ENCODE peak calls at places on chromosomes 16 and 17, in nine cellular contexts. J, W, R, G, C, Z, K, N and X are unnamed samples.

GRCh38 chr17:19753661-19754463 is 5.8 kb upstream of the ALDH3A1 start:
- DNase-seq in J (no peak), R (peak), Z (no peak), K (peak), G (no peak), W (no peak), C (no peak), N (peak), X (no peak)

GRCh38 chr17:21058098-21058893 is 15.5 kb upstream of the USP22 start:
- DNase-seq in W (no peak), N (peak), G (no peak), J (no peak), K (no peak), C (no peak), R (no peak), Z (no peak), X (no peak)

GRCh38 chr17:77508047-77508715 is 367.4 kb downstream of the SEC14L1 start:
- DNase-seq in C (no peak), W (no peak), Z (no peak), G (no peak), N (peak), R (peak), K (no peak), J (no peak), X (no peak)

GRCh38 chr17:74218436-74218835 is 5.1 kb downstream of the TTYH2 start:
- DNase-seq in K (no peak), W (no peak), N (no peak), Z (no peak), R (no peak), C (no peak), J (no peak), G (no peak), X (no peak)

GRCh38 chr17:82054351-82055022 is 2.8 kb downstream of the GPS1 start:
- DNase-seq in R (no peak), K (no peak), Z (no peak), J (no peak), W (no peak), C (no peak), N (no peak), G (no peak), X (no peak)

GRCh38 chr16:11613381-11614303 is 26.9 kb upstream of the LITAF start:
- DNase-seq in N (no peak), K (peak), G (no peak), C (no peak), W (peak), R (no peak), Z (no peak), J (no peak), X (no peak)

GRCh38 chr17:44961921-44962350 is 6.2 kb downstream of the C1QL1 start:
- DNase-seq in W (no peak), Z (no peak), N (peak), J (no peak), G (no peak), K (no peak), C (no peak), R (peak), X (no peak)

GRCh38 chr16:75044800-75045361 is 46.1 kb downstream of the ZNRF1 start:
- DNase-seq in C (no peak), R (peak), G (no peak), J (no peak), W (no peak), K (no peak), Z (no peak), N (peak), X (no peak)

GRCh38 chr17:66276328-66276937 is 26.0 kb upstream of the PRKCA start:
- DNase-seq in C (no peak), R (no peak), J (no peak), G (no peak), W (no peak), N (peak), Z (no peak), K (no peak), X (no peak)

GRCh38 chr17:80035687-80035936 is at the start of gene TBC1D16:
- DNase-seq in W (no peak), R (no peak), K (no peak), J (no peak), C (no peak), G (peak), N (no peak), Z (no peak), X (peak)

GRCh38 chr17:33284022-33284421 is 9.1 kb downstream of the ASIC2 start:
- DNase-seq in N (peak), J (no peak), W (no peak), K (no peak), C (no peak), Z (no peak), R (no peak), G (no peak), X (no peak)

GRCh38 chr17:77637807-77638182 is 320.7 kb upstream of the TNRC6C start:
- DNase-seq in G (no peak), R (no peak), N (no peak), K (no peak), C (no peak), W (no peak), J (no peak), Z (no peak), X (no peak)

GRCh38 chr16:50151744-50152143 is 1.4 kb upstream of the TENT4B start:
- DNase-seq in G (no peak), R (no peak), W (no peak), N (no peak), K (no peak), Z (no peak), J (no peak), C (no peak), X (no peak)

GRCh38 chr17:72906306-72906705 is 186.2 kb downstream of the SLC39A11 start:
- DNase-seq in R (no peak), Z (no peak), N (no peak), K (no peak), J (no peak), C (no peak), G (no peak), W (no peak), X (no peak)

GRCh38 chr17:6592193-6592592 is 35.8 kb upstream of the PITPNM3 start:
- DNase-seq in K (no peak), J (no peak), Z (peak), R (no peak), G (no peak), W (no peak), N (peak), C (no peak), X (no peak)

GRCh38 chr16:398551-399277 is 1.7 kb downstream of the NME4 start:
- DNase-seq in C (no peak), G (no peak), N (no peak), K (no peak), W (no peak), Z (no peak), J (no peak), R (no peak), X (no peak)

GRCh38 chr16:68590201-68590994 is 51.3 kb downstream of the ZFP90 start:
- DNase-seq in J (peak), R (peak), G (peak), C (peak), W (peak), K (peak), N (peak), Z (no peak), X (peak)